ENCODE peak calls at places on chromosomes 2 and 18, in eight cellular contexts. N is spleen; K is CD4-positive, alpha-beta memory T cell; J is CD8-positive, alpha-beta memory T cell; B is GM23248; I is right cardiac atrium; O is stomach; A is cardiac muscle cell. Z is an unnamed sample.
A peak's percentile ranks its signal among the peaks of the same experiment; 100 is the strongest.

GRCh38 chr2:174026122-174026845 is 61.1 kb upstream of the SP3 start:
- DNase-seq in N (no peak), K (no peak), J (no peak), B (peak; percentile 31), I (no peak), O (no peak), A (no peak), Z (no peak)

GRCh38 chr18:32770181-32770650 is 2.6 kb downstream of the KLHL14 start:
- DNase-seq in N (peak; percentile 85), K (no peak), J (no peak), B (no peak), I (peak; percentile 13), O (no peak), A (peak; percentile 49), Z (no peak)

GRCh38 chr2:189751080-189751658 is 11.4 kb downstream of the OSGEPL1 start:
- DNase-seq in N (no peak), K (peak; percentile 36), J (peak; percentile 7), B (peak; percentile 59), I (no peak), O (peak; percentile 32), A (peak; percentile 47), Z (no peak)

GRCh38 chr18:61618816-61619215 is 274.0 kb downstream of the RNF152 start:
- DNase-seq in N (no peak), K (no peak), J (no peak), B (no peak), I (no peak), O (no peak), A (no peak), Z (no peak)

GRCh38 chr2:215499330-215499729 is 63.5 kb upstream of the FN1 start:
- DNase-seq in N (no peak), K (no peak), J (no peak), B (peak; percentile 72), I (no peak), O (no peak), A (no peak), Z (no peak)

GRCh38 chr18:49769047-49769708 is 44.2 kb downstream of the ACAA2 start:
- DNase-seq in N (no peak), K (no peak), J (no peak), B (no peak), I (no peak), O (no peak), A (no peak), Z (no peak)

GRCh38 chr2:9665903-9666302 is 35.1 kb upstream of the YWHAQ start:
- DNase-seq in N (no peak), K (no peak), J (no peak), B (peak; percentile 97), I (no peak), O (no peak), A (no peak), Z (no peak)

GRCh38 chr2:72915907-72916742 is 1.2 kb upstream of the EMX1 start:
- DNase-seq in N (peak; percentile 78), K (peak; percentile 46), J (peak; percentile 18), B (peak; percentile 54), I (no peak), O (peak; percentile 74), A (peak; percentile 76), Z (no peak)

GRCh38 chr18:32624182-32624723 is 148.6 kb downstream of the KLHL14 start:
- DNase-seq in N (no peak), K (no peak), J (no peak), B (no peak), I (no peak), O (no peak), A (no peak), Z (no peak)

DNA sequence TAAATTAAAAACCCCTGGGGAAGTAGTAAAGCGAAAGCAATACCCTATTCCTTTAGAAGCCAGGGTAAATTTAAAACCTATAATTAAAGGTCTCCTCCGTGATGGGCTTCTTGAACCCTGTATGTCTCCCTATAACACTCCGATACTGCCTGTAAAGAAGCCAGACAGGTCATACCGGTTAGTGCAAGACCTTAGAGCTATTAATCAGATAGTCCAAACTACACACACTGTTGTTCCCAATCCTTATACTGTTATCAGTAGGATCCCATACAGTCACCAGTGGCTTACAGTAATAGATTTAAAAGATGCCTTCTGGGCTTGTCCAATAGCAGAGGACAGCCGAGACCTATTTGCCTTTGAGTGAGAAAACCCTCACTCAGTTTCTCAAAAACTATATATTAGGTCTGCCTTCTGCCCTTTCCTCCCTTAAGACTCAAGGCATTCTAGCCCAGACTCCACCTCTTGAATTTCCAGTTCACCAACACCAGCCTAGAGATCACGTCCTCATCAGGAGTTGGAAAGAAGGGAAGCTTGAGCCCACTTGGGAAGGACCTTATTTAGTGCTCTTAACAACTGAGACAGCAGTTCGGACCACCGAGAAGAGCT is 12.4 kb upstream of the SAP130 start:
- DNase-seq in N (no peak), K (no peak), J (no peak), B (no peak), I (no peak), O (no peak), A (no peak), Z (no peak)
- H3K9me3 ChIP-seq in N (peaks cover 7% of the 10 kb centered on the region), K (no peaks in the 10 kb centered on the region), J (peaks cover 22% of the 10 kb centered on the region), B (no peaks in the 10 kb centered on the region), I (peaks cover 3% of the 10 kb centered on the region), O (peaks cover 19% of the 10 kb centered on the region), A (peaks cover 6% of the 10 kb centered on the region), Z (peaks cover 14% of the 10 kb centered on the region)

DNA sequence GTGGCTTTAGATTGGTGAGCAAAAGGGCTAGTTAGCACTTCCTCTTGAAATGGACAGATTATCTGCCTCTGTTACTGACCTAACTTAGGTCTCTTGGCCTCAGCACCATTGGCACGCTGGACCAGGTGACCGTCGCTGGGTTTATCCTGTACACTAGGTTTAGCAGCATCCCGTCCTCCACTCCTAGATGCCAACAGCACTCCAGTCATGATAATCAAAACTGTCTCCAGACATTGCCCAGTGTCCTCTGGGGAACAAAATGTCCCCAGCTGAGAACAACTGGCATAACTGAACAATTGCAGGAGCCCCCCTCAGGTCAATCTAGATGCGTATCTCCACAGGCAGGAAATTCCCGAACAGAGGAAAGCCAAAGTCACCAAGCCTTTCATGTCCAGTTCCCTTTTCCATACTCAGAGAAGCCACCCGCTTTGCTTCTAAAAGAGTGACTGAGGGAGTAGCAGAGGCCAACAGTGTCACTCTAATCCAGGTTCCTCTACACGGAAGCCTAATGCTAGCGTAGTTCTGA is 27.3 kb downstream of the E2F6 start:
- DNase-seq in N (no peak), K (no peak), J (no peak), B (no peak), I (no peak), O (no peak), A (no peak), Z (no peak)
- H3K9me3 ChIP-seq in N (no peaks in the 10 kb centered on the region), K (no peaks in the 10 kb centered on the region), J (no peaks in the 10 kb centered on the region), B (no peaks in the 10 kb centered on the region), I (no peaks in the 10 kb centered on the region), O (no peaks in the 10 kb centered on the region), A (no peaks in the 10 kb centered on the region), Z (no peaks in the 10 kb centered on the region)

DNA sequence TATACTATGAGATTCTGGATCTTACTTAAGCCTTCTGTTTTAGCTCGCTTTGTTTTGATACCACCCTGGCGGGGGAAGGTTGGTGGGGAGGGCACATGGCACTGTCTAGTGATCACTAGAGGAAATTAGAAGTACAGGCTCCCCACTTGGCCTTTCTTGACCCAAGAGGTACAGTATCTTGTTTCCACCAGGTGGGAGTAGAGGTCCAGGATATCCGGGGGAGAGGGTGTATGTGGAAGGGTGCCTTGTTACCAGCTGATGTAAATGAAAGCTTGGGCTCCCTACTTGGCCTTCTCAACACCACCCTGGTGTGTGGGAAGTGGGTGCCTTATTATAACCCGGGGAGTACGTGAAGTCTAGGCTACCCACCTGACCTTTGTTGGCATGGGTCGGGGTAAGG is 7.5 kb downstream of the GALNT1 start:
- DNase-seq in N (no peak), K (peak; percentile 24), J (peak; percentile 7), B (no peak), I (no peak), O (no peak), A (peak; percentile 17), Z (no peak)
- H3K9me3 ChIP-seq in N (no peaks in the 10 kb centered on the region), K (no peaks in the 10 kb centered on the region), J (peaks cover 4% of the 10 kb centered on the region), B (no peaks in the 10 kb centered on the region), I (no peaks in the 10 kb centered on the region), O (no peaks in the 10 kb centered on the region), A (no peaks in the 10 kb centered on the region), Z (no peaks in the 10 kb centered on the region)

DNA sequence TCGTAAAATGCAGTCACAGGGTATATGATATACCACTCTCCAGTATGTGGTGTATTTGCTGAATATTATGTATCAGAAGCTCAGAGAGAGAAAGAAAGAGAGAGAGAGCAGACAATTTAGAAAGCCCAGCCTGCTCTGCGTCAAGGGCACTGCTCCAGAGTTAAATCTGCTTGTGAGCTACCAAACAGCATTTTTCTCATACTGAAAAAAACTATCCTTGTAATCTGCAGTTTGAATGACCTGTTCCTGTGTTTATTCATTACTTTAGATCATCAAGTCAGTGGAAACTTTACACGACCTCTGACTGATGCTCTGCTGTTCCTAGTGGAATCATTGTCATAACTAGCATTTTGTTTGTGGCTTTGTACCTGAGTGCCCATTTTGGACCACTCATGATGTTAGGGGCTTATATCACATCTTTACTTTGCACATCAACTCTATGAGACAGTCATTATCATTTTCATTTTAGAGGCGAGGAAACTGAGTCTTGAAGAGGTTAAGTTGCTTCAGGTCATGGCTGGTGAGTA is 89.2 kb upstream of the PELI1 start:
- DNase-seq in N (no peak), K (no peak), J (no peak), B (no peak), I (no peak), O (no peak), A (no peak), Z (no peak)
- H3K9me3 ChIP-seq in N (no peaks in the 10 kb centered on the region), K (no peaks in the 10 kb centered on the region), J (no peaks in the 10 kb centered on the region), B (no peaks in the 10 kb centered on the region), I (no peaks in the 10 kb centered on the region), O (no peaks in the 10 kb centered on the region), A (no peaks in the 10 kb centered on the region), Z (no peaks in the 10 kb centered on the region)

Z was measured in lung.